ENCODE peak calls at places on chromosome 1, in ten cellular contexts. G, S, J, N, O, X, P, B, W and L are unnamed samples.

GRCh38 chr1:11461738-11462137 is 17.2 kb upstream of the DISP3 start:
- DNase-seq in P (no peak), W (no peak), G (no peak), S (no peak), O (no peak), X (no peak), B (no peak), N (no peak), J (no peak), L (no peak)

GRCh38 chr1:194150242-194150641 is 963.8 kb upstream of the B3GALT2 start:
- DNase-seq in P (no peak), J (no peak), B (no peak), S (no peak), G (no peak), X (no peak), N (no peak), W (no peak), O (no peak), L (no peak)

GRCh38 chr1:24970399-24970753 is 40.3 kb upstream of the RUNX3 start:
- DNase-seq in G (no peak), J (peak; percentile 63), W (no peak), X (no peak), P (no peak), B (no peak), S (peak; percentile 7), O (peak; percentile 14), N (peak; percentile 15), L (peak; percentile 68)

GRCh38 chr1:160993544-160993943 is 27.4 kb downstream of the F11R start:
- DNase-seq in O (peak; percentile 86), P (no peak), X (no peak), N (peak; percentile 73), G (no peak), J (peak; percentile 73), W (no peak), B (no peak), S (peak; percentile 82), L (no peak)

GRCh38 chr1:197127513-197127912 is 19.0 kb downstream of the ASPM start:
- DNase-seq in G (no peak), J (peak; percentile 36), X (no peak), N (no peak), O (peak; percentile 87), P (no peak), W (no peak), B (no peak), S (peak; percentile 56), L (no peak)

GRCh38 chr1:218496561-218496960 is 151.4 kb downstream of the TGFB2 start:
- DNase-seq in S (peak; percentile 93), P (no peak), J (peak; percentile 100), W (no peak), G (no peak), N (peak; percentile 15), O (peak; percentile 99), B (no peak), X (no peak), L (no peak)

GRCh38 chr1:210822897-210823296 is 311.1 kb downstream of the KCNH1 start:
- DNase-seq in W (no peak), O (peak; percentile 2), N (no peak), J (no peak), G (no peak), X (no peak), S (no peak), P (no peak), B (no peak), L (no peak)

GRCh38 chr1:200136384-200136783 is 108.9 kb downstream of the NR5A2 start:
- DNase-seq in N (no peak), B (no peak), P (no peak), O (no peak), S (no peak), X (no peak), J (no peak), W (no peak), G (no peak), L (no peak)

GRCh38 chr1:20371411-20371810 is 80.7 kb downstream of the VWA5B1 start:
- DNase-seq in B (no peak), W (no peak), X (no peak), J (no peak), S (peak; percentile 27), O (peak; percentile 16), P (peak; percentile 48), G (no peak), N (peak; percentile 18), L (peak; percentile 56)

GRCh38 chr1:2425875-2426274 is 13.5 kb upstream of the PEX10 start:
- DNase-seq in P (no peak), W (no peak), O (no peak), X (no peak), S (no peak), B (no peak), G (no peak), N (no peak), J (no peak), L (no peak)

GRCh38 chr1:155967410-155968400 is 10.6 kb downstream of the ARHGEF2 start:
- DNase-seq in S (peak; percentile 73), N (peak; percentile 79), O (no peak), P (no peak), J (no peak), W (no peak), X (no peak), G (no peak), B (no peak), L (no peak)